ENCODE peak calls at places on chromosomes 13 and 19, in five cellular contexts. X is mucosa of descending colon; O is stimulated activated CD8-positive, alpha-beta memory T cell treated with anti-CD3 and anti-CD28 coated beads, Interleukin-4, amount 100 ng/mL, for 1 hour; J is stimulated activated CD4-positive, alpha-beta T cell treated with anti-CD3 and anti-CD28 coated beads, TNF-alpha, amount 100 ng/mL, for 4 hours; Q is GM10248. K is an unnamed sample.

GRCh38 chr13:21322304-21322965 is 136.7 kb downstream of the ZDHHC20 start:
- DNase-seq in J (no peak), Q (no peak), O (no peak), X (no peak), K (no peak)

GRCh38 chr19:49718511-49718910 is 27.6 kb downstream of the CPT1C start:
- DNase-seq in J (no peak), O (no peak), Q (no peak), X (no peak), K (no peak)

GRCh38 chr19:1355974-1356865 is 27.5 kb upstream of the NDUFS7 start:
- DNase-seq in Q (no peak), X (no peak), J (no peak), O (no peak), K (no peak)

GRCh38 chr13:23288564-23288963 is 107.8 kb downstream of the SGCG start:
- DNase-seq in J (no peak), X (no peak), O (no peak), Q (no peak), K (no peak)

GRCh38 chr19:58483776-58484175 is 7.6 kb downstream of the ZNF446 start:
- DNase-seq in O (no peak), Q (no peak), J (no peak), X (no peak), K (no peak)

GRCh38 chr13:33536639-33537425 is 251.3 kb upstream of the STARD13 start:
- DNase-seq in O (no peak), J (no peak), Q (no peak), X (no peak), K (no peak)

GRCh38 chr19:14614099-14614412 is 31.2 kb downstream of the CLEC17A start:
- DNase-seq in Q (peak), J (no peak), X (no peak), O (no peak), K (no peak)

GRCh38 chr19:7783991-7784421 is 21.0 kb downstream of the CLEC4M start:
- DNase-seq in J (no peak), O (no peak), X (no peak), Q (no peak), K (peak)

GRCh38 chr13:30743319-30744055 is 8.1 kb downstream of the ALOX5AP start:
- DNase-seq in X (no peak), Q (no peak), J (no peak), O (no peak), K (peak)

GRCh38 chr19:39237200-39238184 is 7.3 kb downstream of the IFNL3 start:
- DNase-seq in J (peak), X (peak), O (no peak), Q (peak), K (no peak)

GRCh38 chr19:55220525-55220924 is 8.0 kb downstream of the TMEM86B start:
- DNase-seq in Q (no peak), O (no peak), X (no peak), J (no peak), K (no peak)

GRCh38 chr19:48501446-48501960 is 10.1 kb downstream of the LMTK3 start:
- DNase-seq in O (no peak), J (no peak), X (peak), Q (peak), K (no peak)

GRCh38 chr19:37519890-37520289 is 13.2 kb downstream of the ZNF793 start:
- DNase-seq in J (no peak), X (no peak), Q (no peak), O (no peak), K (no peak)

GRCh38 chr19:13839193-13839937 is 37.6 kb upstream of the NANOS3 start:
- DNase-seq in X (peak), Q (peak), O (no peak), J (peak), K (peak)

GRCh38 chr13:72527333-72527732 is 200.1 kb downstream of the MZT1 start:
- DNase-seq in Q (no peak), X (no peak), J (no peak), O (no peak), K (no peak)

GRCh38 chr19:4970558-4971423 is 1.9 kb downstream of the KDM4B start:
- DNase-seq in X (no peak), O (no peak), Q (no peak), J (no peak), K (no peak)

GRCh38 chr19:43914051-43914450 is 21.0 kb downstream of the ZNF45 start:
- DNase-seq in J (no peak), O (no peak), X (no peak), Q (no peak), K (no peak)

GRCh38 chr13:107124129-107124718 is 556.3 kb upstream of the ARGLU1 start:
- DNase-seq in O (no peak), X (no peak), Q (no peak), J (no peak), K (no peak)

GRCh38 chr19:35565016-35565856 is 1.8 kb upstream of the ATP4A start:
- DNase-seq in O (no peak), X (no peak), J (no peak), Q (no peak), K (no peak)

GRCh38 chr19:57305056-57305455 is 15.2 kb upstream of the ZNF543 start:
- DNase-seq in X (no peak), O (no peak), J (no peak), Q (no peak), K (no peak)

GRCh38 chr13:111531505-111531904 is 211.1 kb downstream of the TEX29 start:
- DNase-seq in Q (no peak), J (no peak), X (no peak), O (no peak), K (no peak)

GRCh38 chr19:37966211-37967072 is 59.4 kb downstream of the SIPA1L3 start:
- DNase-seq in J (no peak), O (no peak), Q (no peak), X (no peak), K (no peak)

GRCh38 chr19:8935460-8935859 is 74.7 kb downstream of the MUC16 start:
- DNase-seq in O (no peak), Q (no peak), J (no peak), X (no peak), K (no peak)

GRCh38 chr19:11209892-11210655 is 12.7 kb upstream of the KANK2 start:
- DNase-seq in O (no peak), Q (no peak), J (no peak), X (no peak), K (no peak)

GRCh38 chr19:57888494-57889231 is at the start of gene ZNF814:
- DNase-seq in Q (peak), O (peak), J (peak), X (peak), K (peak)